ENCODE peak calls at places on chromosomes 6 and 20, in five cellular contexts. V is sigmoid colon, A is left ventricle myocardium inferior, F is fibroblast of lung, E is A549. U is an unnamed sample.

GRCh38 chr6:88360203-88360797 is 194.2 kb upstream of the CNR1 start:
- DNase-seq in E (peak; percentile 48), A (no peak), V (no peak), F (peak; percentile 12), U (peak; percentile 83)

GRCh38 chr20:63007472-63007721 is 633 bp upstream of the BHLHE23 start:
- DNase-seq in V (no peak), A (no peak), E (no peak), F (no peak), U (no peak)

GRCh38 chr6:139844907-139845306 is 470.5 kb upstream of the CITED2 start:
- DNase-seq in F (no peak), E (no peak), V (no peak), A (no peak), U (no peak)

GRCh38 chr6:44053106-44053756 is 74.0 kb downstream of the MRPL14 start:
- DNase-seq in E (no peak), F (no peak), V (no peak), A (no peak), U (no peak)

GRCh38 chr20:40813708-40814327 is 124.8 kb upstream of the MAFB start:
- DNase-seq in A (no peak), E (no peak), F (no peak), V (no peak), U (no peak)

GRCh38 chr6:14730654-14731053 is 515.2 kb upstream of the JARID2 start:
- DNase-seq in F (peak; percentile 37), A (no peak), E (no peak), V (no peak), U (no peak)

GRCh38 chr6:17872908-17873307 is 114.5 kb downstream of the KIF13A start:
- DNase-seq in V (no peak), E (no peak), F (no peak), A (no peak), U (no peak)

GRCh38 chr6:168154263-168154917 is 75.4 kb upstream of the FRMD1 start:
- DNase-seq in V (peak; percentile 46), A (no peak), E (no peak), F (no peak), U (no peak)

GRCh38 chr20:574297-574942 is 30.8 kb upstream of the CSNK2A1 start:
- DNase-seq in A (peak; percentile 42), V (no peak), E (no peak), F (no peak), U (no peak)

GRCh38 chr20:52193886-52194545 is 2.4 kb upstream of the ZFP64 start:
- DNase-seq in V (no peak), E (no peak), F (no peak), A (no peak), U (no peak)

GRCh38 chr20:5586720-5587119 is 163.5 kb upstream of the SHLD1 start:
- DNase-seq in E (no peak), A (no peak), V (no peak), F (no peak), U (no peak)

GRCh38 chr6:109130065-109130464 is 34.8 kb downstream of the CEP57L1 start:
- DNase-seq in E (no peak), V (no peak), A (no peak), F (no peak), U (no peak)

GRCh38 chr20:62646851-62647520 is 4.7 kb downstream of the SLCO4A1 start:
- DNase-seq in A (no peak), E (no peak), V (no peak), F (no peak), U (no peak)

GRCh38 chr20:3123542-3123941 is 36.1 kb downstream of the FASTKD5 start:
- DNase-seq in E (no peak), V (peak; percentile 30), A (no peak), F (no peak), U (no peak)

GRCh38 chr20:63337786-63338420 is 23.2 kb downstream of the CHRNA4 start:
- DNase-seq in A (no peak), E (no peak), V (no peak), F (no peak), U (no peak)

GRCh38 chr6:162765251-162765650 is 37.5 kb downstream of the PACRG start:
- DNase-seq in A (no peak), V (no peak), F (no peak), E (no peak), U (no peak)

GRCh38 chr20:34705383-34706021 is 1.4 kb downstream of the TP53INP2 start:
- DNase-seq in F (peak; percentile 21), A (peak; percentile 41), V (no peak), E (peak; percentile 65), U (peak; percentile 90)
- TF ChIP-seq CTCF in F (peak; percentile 7), A (peak; percentile 32), V (peak; percentile 20), E (peak; percentile 28), U (peak; percentile 39)

DNA sequence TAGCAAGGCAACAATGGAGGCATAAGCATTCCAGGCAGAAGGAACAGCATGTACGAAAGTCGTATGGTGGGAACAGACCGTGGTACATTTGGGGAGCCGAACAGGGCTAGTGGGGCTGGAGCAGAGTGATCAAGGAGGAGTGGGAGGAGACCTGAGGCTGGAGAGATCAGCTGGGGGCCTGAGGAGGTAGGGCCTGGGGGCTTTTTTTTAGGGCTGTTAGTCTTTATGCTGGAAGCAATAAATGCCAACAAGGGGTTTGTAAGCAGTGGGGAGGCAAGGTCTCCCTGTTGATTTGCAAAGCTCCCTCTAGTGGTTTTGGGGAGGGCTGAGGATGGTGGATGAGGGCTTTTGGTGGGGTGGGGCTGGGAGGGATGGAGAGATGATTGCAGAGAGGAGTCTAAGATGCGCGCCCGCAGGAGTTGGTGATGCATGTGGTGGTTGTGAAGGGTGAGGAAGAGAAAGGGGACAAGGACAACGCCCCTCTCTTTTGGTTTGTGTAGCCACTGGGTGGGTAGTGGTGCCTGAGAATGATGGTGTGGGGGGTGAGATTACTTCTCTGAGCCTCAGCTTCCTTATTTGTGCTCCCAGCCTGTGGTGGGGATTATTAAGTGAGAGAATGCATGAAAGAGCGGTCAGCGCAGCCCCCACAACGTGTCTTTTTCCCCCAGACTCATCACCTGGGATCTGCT is 74.1 kb upstream of the TOX2 start:
- DNase-seq in A (no peak), E (peak; percentile 40), F (peak; percentile 44), V (peak; percentile 25), U (peak; percentile 94)
- TF ChIP-seq CTCF in A (peak; percentile 45), E (peak; percentile 45), F (peak; percentile 33), V (no peak), U (no peak)

GRCh38 chr20:20297181-20297580 is 70.7 kb upstream of the INSM1 start:
- DNase-seq in A (no peak), E (no peak), V (no peak), F (no peak), U (no peak)

GRCh38 chr20:20293986-20294385 is 73.9 kb upstream of the INSM1 start:
- DNase-seq in A (no peak), E (no peak), V (no peak), F (no peak), U (no peak)

GRCh38 chr20:20297752-20298151 is 70.2 kb upstream of the INSM1 start:
- DNase-seq in E (no peak), F (no peak), V (no peak), A (no peak), U (no peak)

GRCh38 chr20:20292472-20292871 is 75.4 kb upstream of the INSM1 start:
- DNase-seq in E (no peak), V (no peak), A (no peak), F (no peak), U (no peak)

GRCh38 chr20:20295621-20296498 is 72.0 kb upstream of the INSM1 start:
- DNase-seq in V (no peak), F (no peak), E (no peak), A (no peak), U (no peak)
- TF ChIP-seq CTCF in V (no peak), F (no peak), E (no peak), A (no peak), U (no peak)

GRCh38 chr6:19664878-19665715 is 172.1 kb upstream of the ID4 start:
- DNase-seq in A (no peak), F (no peak), E (no peak), V (no peak), U (no peak)
- TF ChIP-seq CTCF in A (no peak), F (no peak), E (no peak), V (no peak), U (no peak)

GRCh38 chr6:80134065-80134464 is 27.6 kb downstream of the BCKDHB start:
- DNase-seq in E (no peak), V (no peak), F (no peak), A (no peak), U (no peak)

DNA sequence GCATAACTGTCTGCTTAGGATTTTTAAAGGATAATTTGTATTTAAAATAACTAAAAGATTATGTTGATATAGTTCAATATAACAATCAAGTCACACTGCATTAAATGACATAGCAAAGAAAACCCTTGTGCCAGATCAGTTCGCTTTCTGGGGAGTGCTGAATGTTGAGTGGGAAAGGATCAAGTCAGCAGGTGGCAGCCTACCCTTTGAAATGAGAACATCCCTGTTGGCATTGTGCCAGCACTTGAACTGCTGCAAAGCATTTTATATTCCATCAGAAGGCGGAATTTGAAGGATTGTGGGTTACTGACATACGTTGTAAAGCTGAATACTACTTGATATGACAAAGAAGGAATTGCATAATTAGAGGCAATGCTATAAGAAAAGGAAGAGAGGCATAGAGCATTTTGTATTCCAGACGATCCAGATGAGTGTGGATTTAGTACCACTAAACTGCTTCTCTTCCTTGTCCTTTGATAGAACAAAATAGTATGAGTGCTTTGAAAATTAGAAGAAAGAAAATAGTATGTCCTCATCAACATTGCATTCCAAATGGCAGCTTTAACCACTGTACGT is 26.6 kb downstream of the BCKDHB start:
- DNase-seq in A (peak; percentile 24), F (peak; percentile 79), V (peak; percentile 83), E (peak; percentile 51), U (peak; percentile 32)
- TF ChIP-seq CTCF in A (peak; percentile 67), F (peak; percentile 47), V (peak; percentile 55), E (peak; percentile 40), U (peak; percentile 31)

GRCh38 chr6:155155787-155156447 is 107.9 kb upstream of the CLDN20 start:
- DNase-seq in A (no peak), E (no peak), F (no peak), V (no peak), U (no peak)

GRCh38 chr6:155150967-155151671 is 112.7 kb upstream of the CLDN20 start:
- DNase-seq in E (no peak), A (no peak), V (no peak), F (no peak), U (no peak)

GRCh38 chr6:155147958-155148663 is 115.7 kb upstream of the CLDN20 start:
- DNase-seq in A (no peak), E (no peak), F (no peak), V (no peak), U (no peak)

GRCh38 chr6:155154158-155154830 is 109.5 kb upstream of the CLDN20 start:
- DNase-seq in E (no peak), A (no peak), F (peak; percentile 80), V (no peak), U (peak; percentile 57)

GRCh38 chr6:155152211-155153076 is 111.4 kb upstream of the CLDN20 start:
- DNase-seq in A (no peak), E (no peak), F (no peak), V (no peak), U (no peak)
- TF ChIP-seq CTCF in A (no peak), E (no peak), F (no peak), V (no peak), U (no peak)

GRCh38 chr20:56187791-56188190 is 60.7 kb upstream of the MC3R start:
- DNase-seq in E (peak; percentile 28), V (no peak), A (no peak), F (no peak), U (peak; percentile 36)
- TF ChIP-seq CTCF in E (no peak), V (no peak), A (no peak), F (no peak), U (peak; percentile 81)

GRCh38 chr6:76495909-76496308 is 423.4 kb upstream of the IMPG1 start:
- DNase-seq in A (no peak), E (no peak), V (no peak), F (no peak), U (no peak)
- TF ChIP-seq CTCF in A (no peak), E (no peak), V (no peak), F (no peak), U (no peak)